ENCODE peak calls at places on chromosomes 3 and 15, in seven cellular contexts. One of them, this sample, is unnamed.

GRCh38 chr3:133400006-133400515 is at the start of gene BFSP2:
- DNase-seq in A549: no peak
- DNase-seq in mammary epithelial cell: no peak
- DNase-seq in heart right ventricle: no peak
- DNase-seq in PC-3: no peak
- DNase-seq in OCI-LY7: no peak
- DNase-seq in IMR-90: no peak
- DNase-seq in this sample: no peak

GRCh38 chr15:61946778-61947177 is 113.5 kb downstream of the VPS13C start:
- DNase-seq in mammary epithelial cell: no peak
- DNase-seq in A549: no peak
- DNase-seq in OCI-LY7: no peak
- DNase-seq in heart right ventricle: no peak
- DNase-seq in PC-3: peak; percentile 39
- DNase-seq in IMR-90: peak; percentile 57
- DNase-seq in this sample: peak; percentile 4

GRCh38 chr3:144107923-144108322 is 136.3 kb downstream of the DIPK2A start:
- DNase-seq in A549: no peak
- DNase-seq in OCI-LY7: no peak
- DNase-seq in heart right ventricle: no peak
- DNase-seq in IMR-90: no peak
- DNase-seq in mammary epithelial cell: no peak
- DNase-seq in PC-3: no peak
- DNase-seq in this sample: no peak

GRCh38 chr15:49079340-49080039 is 33.2 kb upstream of the SECISBP2L start:
- DNase-seq in A549: no peak
- DNase-seq in OCI-LY7: peak; percentile 3
- DNase-seq in PC-3: no peak
- DNase-seq in IMR-90: no peak
- DNase-seq in mammary epithelial cell: no peak
- DNase-seq in heart right ventricle: no peak
- DNase-seq in this sample: no peak

GRCh38 chr15:85687329-85687728 is 107.4 kb downstream of the KLHL25 start:
- DNase-seq in OCI-LY7: peak; percentile 53
- DNase-seq in mammary epithelial cell: no peak
- DNase-seq in A549: no peak
- DNase-seq in heart right ventricle: no peak
- DNase-seq in PC-3: no peak
- DNase-seq in IMR-90: no peak
- DNase-seq in this sample: no peak

GRCh38 chr15:27762471-27762870 is 336.6 kb downstream of the OCA2 start:
- DNase-seq in PC-3: no peak
- DNase-seq in mammary epithelial cell: no peak
- DNase-seq in IMR-90: no peak
- DNase-seq in heart right ventricle: no peak
- DNase-seq in OCI-LY7: no peak
- DNase-seq in A549: no peak
- DNase-seq in this sample: no peak

GRCh38 chr3:50205719-50206276 is 727 bp downstream of the SLC38A3 start:
- DNase-seq in A549: no peak
- DNase-seq in OCI-LY7: no peak
- DNase-seq in mammary epithelial cell: no peak
- DNase-seq in PC-3: no peak
- DNase-seq in heart right ventricle: no peak
- DNase-seq in IMR-90: no peak
- DNase-seq in this sample: no peak

GRCh38 chr15:59523702-59524101 is 85.7 kb downstream of the FAM81A start:
- DNase-seq in OCI-LY7: no peak
- DNase-seq in mammary epithelial cell: no peak
- DNase-seq in IMR-90: no peak
- DNase-seq in heart right ventricle: no peak
- DNase-seq in A549: no peak
- DNase-seq in PC-3: no peak
- DNase-seq in this sample: no peak

GRCh38 chr15:71168163-71168832 is 53.0 kb downstream of the THSD4 start:
- DNase-seq in IMR-90: no peak
- DNase-seq in heart right ventricle: peak; percentile 49
- DNase-seq in PC-3: no peak
- DNase-seq in mammary epithelial cell: no peak
- DNase-seq in OCI-LY7: no peak
- DNase-seq in A549: no peak
- DNase-seq in this sample: no peak

GRCh38 chr15:71162309-71162708 is 47.0 kb downstream of the THSD4 start:
- DNase-seq in IMR-90: no peak
- DNase-seq in mammary epithelial cell: no peak
- DNase-seq in OCI-LY7: no peak
- DNase-seq in PC-3: no peak
- DNase-seq in heart right ventricle: no peak
- DNase-seq in A549: no peak
- DNase-seq in this sample: no peak

GRCh38 chr15:71171195-71171594 is 55.9 kb downstream of the THSD4 start:
- DNase-seq in PC-3: no peak
- DNase-seq in OCI-LY7: no peak
- DNase-seq in IMR-90: no peak
- DNase-seq in A549: no peak
- DNase-seq in mammary epithelial cell: no peak
- DNase-seq in heart right ventricle: no peak
- DNase-seq in this sample: no peak

GRCh38 chr15:71170163-71170562 is 54.9 kb downstream of the THSD4 start:
- DNase-seq in PC-3: no peak
- DNase-seq in heart right ventricle: no peak
- DNase-seq in A549: no peak
- DNase-seq in IMR-90: no peak
- DNase-seq in mammary epithelial cell: no peak
- DNase-seq in OCI-LY7: no peak
- DNase-seq in this sample: no peak

DNA sequence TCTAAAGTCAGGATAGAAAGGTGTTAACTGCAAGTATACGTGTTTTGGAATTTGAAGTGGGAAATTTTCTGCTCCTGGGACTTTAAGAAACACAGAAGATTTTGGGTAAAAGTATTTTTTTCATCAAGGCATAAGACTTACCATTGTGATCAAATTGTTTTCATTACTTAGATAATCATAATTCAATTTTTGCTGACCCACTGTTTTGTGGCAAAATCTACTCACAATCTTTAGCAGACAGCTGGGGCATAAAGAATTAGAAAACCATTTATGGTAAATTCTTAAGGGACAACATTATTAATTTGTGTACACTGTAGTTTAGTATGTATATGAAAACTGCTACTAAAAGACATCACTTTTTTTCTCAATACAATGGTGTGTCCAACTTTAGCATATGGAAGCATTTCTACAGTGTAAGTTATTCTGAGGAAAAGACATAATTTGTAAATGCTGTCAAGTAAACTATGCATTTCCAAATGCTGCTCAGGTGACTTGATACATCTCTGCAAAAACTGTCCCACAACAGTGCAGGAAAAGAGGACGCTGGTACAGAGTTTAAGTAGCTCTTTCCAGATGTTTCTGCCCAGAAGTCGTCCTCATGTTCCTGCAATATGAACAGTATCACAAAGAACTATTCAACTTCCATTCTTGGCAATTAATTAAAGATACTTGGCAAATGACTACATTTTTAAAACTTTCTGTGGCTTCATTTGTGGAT is 52.3 kb downstream of the THSD4 start:
- DNase-seq in heart right ventricle: no peak
- DNase-seq in PC-3: no peak
- DNase-seq in mammary epithelial cell: no peak
- DNase-seq in IMR-90: no peak
- DNase-seq in A549: no peak
- DNase-seq in OCI-LY7: no peak
- DNase-seq in this sample: no peak
- H3K27ac ChIP-seq in heart right ventricle: peak overlapping the region; percentile 49
- H3K27ac ChIP-seq in PC-3: no peak overlapping the region
- H3K27ac ChIP-seq in mammary epithelial cell: no peak overlapping the region
- H3K27ac ChIP-seq in IMR-90: peak overlapping the region; percentile 32
- H3K27ac ChIP-seq in A549: no peak overlapping the region
- H3K27ac ChIP-seq in OCI-LY7: no peak overlapping the region
- H3K27ac ChIP-seq in this sample: no peak overlapping the region

GRCh38 chr15:40930430-40931299 is 1.5 kb downstream of the DLL4 start:
- DNase-seq in OCI-LY7: peak; percentile 54
- DNase-seq in heart right ventricle: peak; percentile 88
- DNase-seq in PC-3: peak; percentile 73
- DNase-seq in A549: peak; percentile 50
- DNase-seq in mammary epithelial cell: peak; percentile 42
- DNase-seq in IMR-90: peak; percentile 51
- DNase-seq in this sample: peak; percentile 59
- TF ChIP-seq CTCF in OCI-LY7: peak; percentile 87
- TF ChIP-seq CTCF in heart right ventricle: peak; percentile 51
- TF ChIP-seq CTCF in PC-3: peak; percentile 95
- TF ChIP-seq CTCF in A549: peak; percentile 62
- TF ChIP-seq CTCF in mammary epithelial cell: peak; percentile 52
- TF ChIP-seq CTCF in IMR-90: peak; percentile 43
- TF ChIP-seq CTCF in this sample: peak; percentile 86

GRCh38 chr15:88202231-88202630 is 54.3 kb downstream of the NTRK3 start:
- DNase-seq in heart right ventricle: no peak
- DNase-seq in A549: no peak
- DNase-seq in PC-3: no peak
- DNase-seq in mammary epithelial cell: peak; percentile 10
- DNase-seq in IMR-90: no peak
- DNase-seq in OCI-LY7: no peak
- DNase-seq in this sample: no peak
- H3K27ac ChIP-seq in heart right ventricle: no peak overlapping the region
- H3K27ac ChIP-seq in A549: no peak overlapping the region
- H3K27ac ChIP-seq in PC-3: no peak overlapping the region
- H3K27ac ChIP-seq in mammary epithelial cell: no peak overlapping the region
- H3K27ac ChIP-seq in IMR-90: no peak overlapping the region
- H3K27ac ChIP-seq in OCI-LY7: no peak overlapping the region
- H3K27ac ChIP-seq in this sample: no peak overlapping the region

DNA sequence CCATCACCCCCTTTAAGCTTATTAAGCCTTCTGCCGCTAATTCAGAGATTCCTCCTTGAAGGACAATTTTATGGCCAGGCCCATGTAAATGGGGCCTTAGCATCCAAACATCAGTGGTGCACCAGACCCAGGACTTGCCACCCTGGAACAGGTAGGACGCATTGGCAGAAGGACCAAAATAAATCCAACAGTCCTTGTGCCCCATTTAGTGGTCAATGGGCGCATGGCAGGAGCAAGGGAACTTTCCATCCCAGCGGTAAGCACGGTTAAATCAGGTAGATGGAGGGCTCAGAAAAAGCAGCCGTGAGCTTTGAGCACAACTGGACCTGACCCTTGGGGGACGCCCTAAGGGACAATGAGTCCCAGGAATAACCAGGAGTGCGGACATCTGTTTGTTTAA is 540.8 kb upstream of the ROBO1 start:
- DNase-seq in A549: no peak
- DNase-seq in heart right ventricle: no peak
- DNase-seq in PC-3: no peak
- DNase-seq in IMR-90: no peak
- DNase-seq in mammary epithelial cell: no peak
- DNase-seq in OCI-LY7: no peak
- DNase-seq in this sample: no peak
- TF ChIP-seq CTCF in A549: no peak
- TF ChIP-seq CTCF in heart right ventricle: no peak
- TF ChIP-seq CTCF in PC-3: peak; percentile 14
- TF ChIP-seq CTCF in IMR-90: no peak
- TF ChIP-seq CTCF in mammary epithelial cell: no peak
- TF ChIP-seq CTCF in OCI-LY7: no peak
- TF ChIP-seq CTCF in this sample: no peak

GRCh38 chr3:195156286-195156890 is 114.6 kb downstream of the XXYLT1 start:
- DNase-seq in mammary epithelial cell: no peak
- DNase-seq in OCI-LY7: no peak
- DNase-seq in PC-3: no peak
- DNase-seq in A549: no peak
- DNase-seq in IMR-90: no peak
- DNase-seq in heart right ventricle: no peak
- DNase-seq in this sample: no peak

GRCh38 chr3:195159819-195160175 is 111.2 kb downstream of the XXYLT1 start:
- DNase-seq in OCI-LY7: no peak
- DNase-seq in IMR-90: peak; percentile 47
- DNase-seq in A549: no peak
- DNase-seq in mammary epithelial cell: no peak
- DNase-seq in heart right ventricle: no peak
- DNase-seq in PC-3: peak; percentile 19
- DNase-seq in this sample: no peak

GRCh38 chr3:195160257-195160898 is 110.6 kb downstream of the XXYLT1 start:
- DNase-seq in mammary epithelial cell: no peak
- DNase-seq in IMR-90: peak; percentile 79
- DNase-seq in heart right ventricle: no peak
- DNase-seq in OCI-LY7: no peak
- DNase-seq in A549: no peak
- DNase-seq in PC-3: peak; percentile 45
- DNase-seq in this sample: no peak

GRCh38 chr3:195160908-195161434 is 110.0 kb downstream of the XXYLT1 start:
- DNase-seq in heart right ventricle: no peak
- DNase-seq in IMR-90: no peak
- DNase-seq in mammary epithelial cell: no peak
- DNase-seq in PC-3: no peak
- DNase-seq in A549: no peak
- DNase-seq in OCI-LY7: peak; percentile 23
- DNase-seq in this sample: no peak

GRCh38 chr3:195159117-195159818 is 111.7 kb downstream of the XXYLT1 start:
- DNase-seq in mammary epithelial cell: no peak
- DNase-seq in IMR-90: no peak
- DNase-seq in heart right ventricle: no peak
- DNase-seq in A549: no peak
- DNase-seq in OCI-LY7: no peak
- DNase-seq in PC-3: no peak
- DNase-seq in this sample: no peak
- H3K27ac ChIP-seq in mammary epithelial cell: no peak overlapping the region
- H3K27ac ChIP-seq in IMR-90: peak overlapping the region; percentile 92
- H3K27ac ChIP-seq in heart right ventricle: no peak overlapping the region
- H3K27ac ChIP-seq in A549: no peak overlapping the region
- H3K27ac ChIP-seq in OCI-LY7: peak overlapping the region; percentile 95
- H3K27ac ChIP-seq in PC-3: peak overlapping the region; percentile 31
- H3K27ac ChIP-seq in this sample: no peak overlapping the region

DNA sequence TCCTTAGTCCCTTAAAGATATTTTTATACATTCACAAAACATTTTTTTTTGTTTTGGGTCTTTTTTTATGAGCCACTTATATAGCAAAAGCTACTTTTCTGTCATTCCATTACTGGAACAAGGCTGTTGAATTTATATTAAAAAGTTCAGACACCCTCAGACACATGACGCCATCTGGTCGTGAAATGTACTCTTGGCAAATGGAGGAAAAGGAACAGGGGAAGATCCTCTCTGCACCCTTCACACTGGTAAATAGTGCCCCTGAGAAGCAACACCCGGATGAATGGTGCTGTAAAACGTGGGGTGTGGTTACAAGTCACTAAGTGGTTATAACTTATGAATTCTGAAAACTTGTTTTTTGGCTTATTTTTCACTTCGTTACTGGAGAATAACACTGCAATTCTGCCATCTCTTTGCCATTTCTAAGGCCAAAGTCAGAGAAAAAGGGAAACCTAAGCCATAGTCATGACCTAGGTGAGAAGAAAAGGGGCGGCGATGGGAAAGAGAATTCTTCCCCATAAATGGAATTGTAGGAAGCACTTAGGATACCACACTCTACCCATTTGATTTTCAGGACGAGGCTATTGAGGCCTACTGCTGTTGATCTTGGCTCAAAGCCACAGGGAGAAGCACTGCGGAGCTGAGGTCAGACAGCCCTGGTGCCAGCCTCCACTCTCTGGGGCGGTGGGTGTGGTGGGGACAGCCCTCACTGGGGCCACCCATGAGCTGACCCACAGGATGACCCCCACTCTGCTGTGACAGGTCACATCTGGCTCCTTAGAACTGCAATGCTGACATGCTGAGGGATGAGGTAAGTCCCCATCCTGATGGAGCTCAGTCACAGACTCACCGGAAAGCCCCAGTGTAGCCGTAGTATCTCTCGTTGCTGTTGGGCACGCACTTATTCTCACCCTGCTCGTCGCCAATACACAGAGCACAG is 21.8 kb downstream of the LTF start:
- DNase-seq in IMR-90: no peak
- DNase-seq in heart right ventricle: peak; percentile 24
- DNase-seq in A549: peak; percentile 51
- DNase-seq in OCI-LY7: no peak
- DNase-seq in mammary epithelial cell: no peak
- DNase-seq in PC-3: no peak
- DNase-seq in this sample: peak; percentile 37
- TF ChIP-seq CTCF in IMR-90: no peak
- TF ChIP-seq CTCF in heart right ventricle: no peak
- TF ChIP-seq CTCF in A549: peak; percentile 63
- TF ChIP-seq CTCF in OCI-LY7: no peak
- TF ChIP-seq CTCF in mammary epithelial cell: no peak
- TF ChIP-seq CTCF in PC-3: no peak
- TF ChIP-seq CTCF in this sample: peak; percentile 68